ENCODE peak calls at places on chromosomes 2 and 18, in eight cellular contexts. T is GM23248, C is neural progenitor cell, H is hepatocyte, S is PC-3, Y is GM23338, O is MM.1S, R is SK-N-SH. I is an unnamed sample.

GRCh38 chr2:112542974-112543760 is 902 bp downstream of the POLR1B start:
- DNase-seq in T (peak; percentile 30), C (peak; percentile 48), H (no peak), S (peak; percentile 44), Y (peak; percentile 27), O (peak; percentile 27), R (peak; percentile 39), I (peak; percentile 13)

GRCh38 chr2:160270571-160271113 is 70.6 kb upstream of the ITGB6 start:
- DNase-seq in T (peak; percentile 69), C (no peak), H (peak; percentile 56), S (no peak), Y (peak; percentile 53), O (no peak), R (peak; percentile 15), I (no peak)

GRCh38 chr2:47174731-47175361 is 19.7 kb upstream of the STPG4 start:
- DNase-seq in T (peak; percentile 82), C (peak; percentile 43), H (peak; percentile 61), S (peak; percentile 85), Y (peak; percentile 45), O (peak; percentile 75), R (peak; percentile 38), I (peak; percentile 52)

GRCh38 chr2:5111581-5111980 is 580.6 kb upstream of the SOX11 start:
- DNase-seq in T (no peak), C (no peak), H (peak; percentile 10), S (peak; percentile 60), Y (no peak), O (no peak), R (peak; percentile 52), I (no peak)

GRCh38 chr2:56348382-56348781 is 164.6 kb downstream of the CCDC85A start:
- DNase-seq in T (no peak), C (no peak), H (peak; percentile 4), S (no peak), Y (no peak), O (peak; percentile 53), R (no peak), I (no peak)

GRCh38 chr2:213995400-213996105 is 415.3 kb upstream of the VWC2L start:
- DNase-seq in T (peak; percentile 98), C (no peak), H (no peak), S (peak; percentile 95), Y (no peak), O (no peak), R (no peak), I (peak; percentile 63)

GRCh38 chr2:46547223-46548102 is 68.1 kb downstream of the TMEM247 start:
- DNase-seq in T (no peak), C (no peak), H (no peak), S (no peak), Y (no peak), O (no peak), R (no peak), I (no peak)

GRCh38 chr18:58605027-58606020 is 23.6 kb downstream of the ALPK2 start:
- DNase-seq in T (peak; percentile 65), C (no peak), H (no peak), S (peak; percentile 79), Y (no peak), O (no peak), R (no peak), I (peak; percentile 56)

GRCh38 chr2:176094307-176094706 is 1.8 kb downstream of the HOXD13 start:
- DNase-seq in T (no peak), C (no peak), H (no peak), S (no peak), Y (no peak), O (no peak), R (no peak), I (no peak)

GRCh38 chr2:132623096-132623839 is 46.7 kb downstream of the LYPD1 start:
- DNase-seq in T (peak; percentile 94), C (no peak), H (no peak), S (peak; percentile 75), Y (no peak), O (no peak), R (no peak), I (no peak)

GRCh38 chr2:21118302-21118920 is 5.4 kb upstream of the TDRD15 start:
- DNase-seq in T (peak; percentile 34), C (peak; percentile 56), H (peak; percentile 49), S (peak; percentile 34), Y (peak; percentile 56), O (peak; percentile 59), R (peak; percentile 75), I (peak; percentile 26)

GRCh38 chr2:74690571-74690970 is 36.5 kb downstream of the SEMA4F start:
- DNase-seq in T (peak; percentile 82), C (peak; percentile 77), H (peak; percentile 73), S (peak; percentile 88), Y (peak; percentile 81), O (peak; percentile 74), R (peak; percentile 68), I (peak; percentile 49)

GRCh38 chr2:46876741-46877384 is 38.7 kb downstream of the MCFD2 start:
- DNase-seq in T (peak; percentile 89), C (peak; percentile 14), H (peak; percentile 68), S (peak; percentile 92), Y (peak; percentile 67), O (peak; percentile 46), R (peak; percentile 73), I (peak; percentile 83)

GRCh38 chr18:71597219-71597618 is 946.9 kb downstream of the CBLN2 start:
- DNase-seq in T (no peak), C (no peak), H (no peak), S (no peak), Y (no peak), O (no peak), R (no peak), I (no peak)

DNA sequence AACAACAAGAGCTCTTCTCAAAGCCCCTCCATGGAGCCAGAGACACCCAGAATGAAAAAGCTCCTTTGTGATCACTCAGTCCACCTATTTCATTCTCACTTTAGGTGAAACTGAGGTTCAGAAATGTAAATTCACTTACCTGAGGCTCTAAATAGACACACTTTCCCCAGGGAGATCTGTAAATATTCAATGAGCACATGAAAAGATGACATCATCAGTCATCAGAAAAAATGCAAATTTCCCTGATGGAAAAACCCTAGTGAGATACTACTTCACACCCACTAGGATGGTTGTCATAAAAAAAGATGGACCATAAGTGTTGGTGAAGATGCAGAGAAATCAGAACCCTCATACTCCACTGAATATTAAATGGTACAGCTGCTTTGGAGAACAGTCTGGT is 339.2 kb downstream of the EN1 start:
- DNase-seq in T (no peak), C (no peak), H (no peak), S (no peak), Y (no peak), O (no peak), R (no peak), I (no peak)
- TF ChIP-seq EZH2phosphoT487 in T (no peak), C (no peak), H (no peak), S (no peak), Y (no peak), O (no peak), R (no peak), I (no peak)

GRCh38 chr2:105761931-105762515 is 17.3 kb downstream of the NCK2 start:
- DNase-seq in T (no peak), C (peak; percentile 84), H (no peak), S (no peak), Y (peak; percentile 93), O (no peak), R (peak; percentile 36), I (no peak)
- TF ChIP-seq EZH2phosphoT487 in T (no peak), C (no peak), H (no peak), S (no peak), Y (no peak), O (no peak), R (no peak), I (no peak)

GRCh38 chr2:179562330-179562885 is 297.8 kb upstream of the SESTD1 start:
- DNase-seq in T (no peak), C (peak; percentile 25), H (no peak), S (no peak), Y (no peak), O (no peak), R (no peak), I (no peak)
- TF ChIP-seq EZH2phosphoT487 in T (no peak), C (no peak), H (no peak), S (no peak), Y (no peak), O (no peak), R (no peak), I (no peak)

GRCh38 chr2:234723400-234723799 is 226.5 kb upstream of the ARL4C start:
- DNase-seq in T (no peak), C (no peak), H (no peak), S (no peak), Y (no peak), O (peak; percentile 14), R (no peak), I (no peak)
- TF ChIP-seq EZH2phosphoT487 in T (no peak), C (no peak), H (no peak), S (no peak), Y (no peak), O (no peak), R (no peak), I (no peak)

GRCh38 chr18:48736861-48737260 is 198.0 kb downstream of the CTIF start:
- DNase-seq in T (no peak), C (no peak), H (no peak), S (no peak), Y (no peak), O (no peak), R (no peak), I (no peak)
- TF ChIP-seq EZH2phosphoT487 in T (no peak), C (no peak), H (no peak), S (no peak), Y (no peak), O (no peak), R (no peak), I (no peak)

DNA sequence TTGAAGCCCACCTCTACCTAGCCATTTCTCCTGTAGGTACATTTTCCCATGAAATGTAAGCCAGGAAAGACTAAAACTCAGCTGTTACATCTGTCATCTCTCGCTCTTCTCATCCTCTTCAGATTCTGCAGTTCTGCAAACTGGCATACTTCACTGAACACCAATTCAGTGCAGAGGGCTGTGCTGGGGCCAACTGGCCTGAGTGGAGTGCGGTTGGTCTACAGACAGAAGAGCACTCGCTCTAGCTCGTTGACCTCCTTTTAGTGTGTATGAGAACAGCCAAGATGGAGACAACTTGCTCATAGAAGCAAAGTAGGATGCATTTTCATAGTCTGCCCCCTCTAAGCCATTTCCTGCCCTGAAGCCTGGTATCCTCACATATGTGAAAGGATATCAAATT is 862.6 kb downstream of the BCL11A start:
- DNase-seq in T (no peak), C (no peak), H (no peak), S (no peak), Y (no peak), O (no peak), R (no peak), I (no peak)
- TF ChIP-seq EZH2phosphoT487 in T (no peak), C (no peak), H (no peak), S (no peak), Y (no peak), O (no peak), R (no peak), I (no peak)

DNA sequence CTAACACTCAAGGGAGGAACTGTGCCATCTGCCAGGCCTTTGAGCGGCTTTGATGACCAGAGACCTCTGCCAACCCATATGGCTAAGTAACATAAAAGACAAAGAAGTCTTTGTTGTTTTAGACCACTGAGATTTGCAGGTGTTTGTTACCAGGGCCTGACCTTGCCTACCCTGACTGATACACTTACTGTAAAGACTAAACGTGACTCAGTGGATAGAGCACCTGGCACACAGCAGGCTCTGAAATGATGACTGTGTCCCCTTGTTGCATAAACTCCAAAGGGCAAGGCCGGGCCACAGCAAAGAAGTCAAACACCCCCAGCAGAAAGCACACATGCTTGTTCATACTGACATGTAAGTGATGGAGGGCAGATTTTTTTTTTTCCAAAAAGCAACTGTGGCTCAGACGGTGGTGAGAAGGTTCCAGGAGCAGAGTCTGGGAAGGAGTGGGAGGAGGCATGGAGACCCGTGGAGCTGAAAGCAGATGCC is 7.7 kb upstream of the TEX51 start:
- DNase-seq in T (no peak), C (no peak), H (no peak), S (no peak), Y (no peak), O (no peak), R (no peak), I (no peak)
- TF ChIP-seq EZH2phosphoT487 in T (no peak), C (no peak), H (no peak), S (no peak), Y (no peak), O (no peak), R (no peak), I (no peak)